ENCODE peak calls at places on chromosomes 5 and 9, in nine cellular contexts. S is lower leg skin; P is cardiac muscle cell; V is lower lobe of right lung; Q is CD8-positive, alpha-beta T cell; H is progenitor cell of endocrine pancreas; Z is foreskin fibroblast; F is suprapubic skin; N is astrocyte of the spinal cord. K is an unnamed sample.

GRCh38 chr5:96709152-96709821 is 47.1 kb downstream of the CAST start:
- DNase-seq in H (no peak), V (no peak), N (peak; percentile 80), P (peak; percentile 70), F (no peak), S (no peak), Z (peak; percentile 72), Q (no peak), K (no peak)

GRCh38 chr5:63401434-63402046 is 560.7 kb downstream of the HTR1A start:
- DNase-seq in Z (peak; percentile 0), Q (no peak), V (peak; percentile 56), P (peak; percentile 60), H (peak; percentile 66), N (peak; percentile 41), F (no peak), S (peak; percentile 16), K (no peak)

GRCh38 chr5:74231697-74232096 is 408.8 kb downstream of the ENC1 start:
- DNase-seq in P (no peak), H (no peak), N (no peak), Z (no peak), Q (no peak), V (no peak), S (no peak), F (no peak), K (no peak)

GRCh38 chr5:178384815-178385471 is 152.3 kb upstream of the PHYKPL start:
- DNase-seq in V (peak; percentile 39), P (no peak), F (no peak), Q (no peak), N (no peak), Z (no peak), S (no peak), H (no peak), K (no peak)

GRCh38 chr9:125462766-125463384 is 201.2 kb downstream of the GAPVD1 start:
- DNase-seq in S (no peak), F (no peak), H (no peak), Q (no peak), N (no peak), P (no peak), V (no peak), Z (no peak), K (no peak)

GRCh38 chr9:127033784-127034183 is 88.7 kb downstream of the ANGPTL2 start:
- DNase-seq in Z (peak; percentile 34), Q (no peak), H (no peak), F (no peak), V (no peak), S (no peak), P (peak; percentile 64), N (peak; percentile 40), K (no peak)

GRCh38 chr5:34500236-34500836 is 155.8 kb upstream of the RAI14 start:
- DNase-seq in Z (no peak), V (no peak), P (peak; percentile 54), Q (no peak), H (no peak), F (no peak), N (no peak), S (no peak), K (no peak)

GRCh38 chr9:129037767-129038098 is 1.3 kb downstream of the MIGA2 start:
- DNase-seq in P (peak; percentile 41), H (no peak), F (no peak), V (no peak), S (no peak), Z (no peak), Q (no peak), N (no peak), K (no peak)

GRCh38 chr5:134508521-134509195 is 16.8 kb upstream of the JADE2 start:
- DNase-seq in Q (no peak), H (no peak), S (no peak), Z (no peak), P (no peak), V (no peak), N (no peak), F (no peak), K (no peak)

GRCh38 chr5:134512661-134512999 is 12.8 kb upstream of the JADE2 start:
- DNase-seq in F (no peak), P (no peak), Q (no peak), N (no peak), S (no peak), H (no peak), Z (no peak), V (no peak), K (no peak)

GRCh38 chr5:134510970-134511795 is 14.3 kb upstream of the JADE2 start:
- DNase-seq in N (peak; percentile 39), Q (no peak), F (no peak), P (peak; percentile 40), Z (peak; percentile 29), H (peak; percentile 17), V (no peak), S (no peak), K (no peak)

GRCh38 chr5:134509308-134510040 is 16.0 kb upstream of the JADE2 start:
- DNase-seq in Q (no peak), V (no peak), P (peak; percentile 29), F (no peak), N (peak; percentile 50), H (no peak), Z (peak; percentile 33), S (no peak), K (no peak)

DNA sequence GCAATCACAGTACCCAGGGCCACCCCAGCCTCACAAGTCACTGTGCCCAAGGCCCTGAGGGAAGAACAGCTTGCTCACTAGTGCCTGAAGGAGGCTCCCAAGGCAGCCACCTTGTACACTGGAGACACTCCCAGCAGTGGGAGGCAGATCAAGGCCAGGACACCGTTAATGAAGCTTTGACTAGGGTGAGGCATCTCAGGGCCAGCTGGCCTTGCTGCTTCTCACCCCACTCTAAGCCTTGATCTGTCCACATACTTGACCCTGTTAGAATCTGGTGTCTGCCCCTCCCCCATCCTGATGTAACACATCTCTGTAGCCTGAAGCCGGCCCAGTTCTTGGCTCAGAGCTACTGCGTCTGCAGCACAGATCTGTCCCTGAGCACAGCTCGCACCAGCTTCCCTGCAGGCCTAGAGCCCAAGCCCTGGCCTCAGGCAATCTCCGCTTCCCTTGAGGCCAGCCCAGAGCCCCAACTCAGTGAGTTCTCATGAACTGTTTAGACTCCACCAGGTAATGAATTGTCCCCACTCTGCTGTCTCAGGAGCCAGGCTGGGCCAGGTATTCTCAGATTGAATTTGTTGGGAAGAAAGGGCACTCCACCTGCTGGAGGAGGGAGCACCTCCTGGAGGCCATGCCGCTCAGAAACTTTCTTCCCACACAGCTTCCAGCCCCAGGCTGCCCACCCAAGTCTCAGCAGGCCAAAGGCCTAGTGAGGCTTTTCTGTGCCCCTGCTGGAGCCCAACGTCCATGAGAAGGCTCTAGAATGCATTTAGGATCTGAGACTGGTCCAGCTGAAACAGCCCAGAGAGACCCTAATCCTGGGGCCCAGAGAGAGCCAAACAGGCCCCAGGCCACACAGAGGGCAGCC is 13.4 kb upstream of the JADE2 start:
- DNase-seq in P (peak; percentile 88), S (peak; percentile 60), H (no peak), Z (peak; percentile 79), F (peak; percentile 86), N (no peak), V (peak; percentile 72), Q (no peak), K (no peak)
- TF ChIP-seq CTCF in P (peak; percentile 22), S (no peak), H (peak; percentile 46), Z (peak; percentile 27), F (no peak), N (peak; percentile 28), V (peak; percentile 23), Q (no peak), K (no peak)

DNA sequence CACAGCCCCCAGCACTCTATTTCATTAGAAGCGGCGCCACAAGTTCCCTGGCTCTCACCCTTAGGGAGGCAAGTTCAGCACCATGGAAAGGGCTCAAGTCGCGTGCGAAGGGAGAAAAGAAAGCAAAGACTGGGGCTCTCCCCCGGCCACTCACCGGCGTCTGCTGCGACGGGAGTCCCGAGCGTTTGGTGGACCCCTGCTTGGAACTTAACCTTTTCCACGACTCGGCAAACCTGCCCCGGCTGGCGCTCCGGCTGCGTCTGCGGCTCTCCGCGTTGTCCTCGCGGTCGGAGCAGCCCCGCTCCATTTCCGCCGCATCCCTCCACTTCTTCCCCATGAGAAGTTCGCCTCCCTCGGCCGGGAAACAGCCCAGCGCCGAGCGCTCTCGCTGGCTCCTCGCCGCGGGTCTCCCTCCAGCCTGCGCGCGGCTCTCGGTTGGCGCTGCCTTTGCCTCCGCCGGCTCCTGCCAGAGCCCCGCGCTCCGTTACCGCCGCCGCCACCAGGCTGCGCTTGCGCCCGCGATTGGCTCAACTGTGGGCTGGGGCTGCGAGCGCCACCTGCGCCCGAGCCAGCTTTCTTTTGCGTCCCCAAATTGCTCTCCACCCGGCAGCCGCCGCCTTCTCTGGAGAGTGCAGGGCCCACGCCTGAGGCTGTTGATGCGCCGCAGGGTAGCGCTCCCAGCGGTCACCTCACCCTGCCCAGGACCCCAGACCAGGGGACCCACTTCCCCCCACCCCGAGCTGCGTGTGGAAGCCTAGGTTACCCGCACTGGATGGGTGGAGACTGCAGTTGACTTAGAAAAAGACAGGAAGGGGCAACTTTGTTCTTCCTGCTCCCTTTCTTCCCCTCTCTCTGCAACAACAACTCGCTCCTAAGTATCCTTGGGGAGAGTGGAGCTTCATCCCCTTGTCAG is 321.6 kb downstream of the CEMIP2 start:
- DNase-seq in P (peak; percentile 72), V (peak; percentile 49), Z (peak; percentile 14), H (peak; percentile 78), S (no peak), N (peak; percentile 65), F (no peak), Q (no peak), K (peak; percentile 89)
- TF ChIP-seq CTCF in P (peak; percentile 9), V (no peak), Z (peak; percentile 22), H (peak; percentile 44), S (no peak), N (no peak), F (no peak), Q (no peak), K (peak; percentile 19)

DNA sequence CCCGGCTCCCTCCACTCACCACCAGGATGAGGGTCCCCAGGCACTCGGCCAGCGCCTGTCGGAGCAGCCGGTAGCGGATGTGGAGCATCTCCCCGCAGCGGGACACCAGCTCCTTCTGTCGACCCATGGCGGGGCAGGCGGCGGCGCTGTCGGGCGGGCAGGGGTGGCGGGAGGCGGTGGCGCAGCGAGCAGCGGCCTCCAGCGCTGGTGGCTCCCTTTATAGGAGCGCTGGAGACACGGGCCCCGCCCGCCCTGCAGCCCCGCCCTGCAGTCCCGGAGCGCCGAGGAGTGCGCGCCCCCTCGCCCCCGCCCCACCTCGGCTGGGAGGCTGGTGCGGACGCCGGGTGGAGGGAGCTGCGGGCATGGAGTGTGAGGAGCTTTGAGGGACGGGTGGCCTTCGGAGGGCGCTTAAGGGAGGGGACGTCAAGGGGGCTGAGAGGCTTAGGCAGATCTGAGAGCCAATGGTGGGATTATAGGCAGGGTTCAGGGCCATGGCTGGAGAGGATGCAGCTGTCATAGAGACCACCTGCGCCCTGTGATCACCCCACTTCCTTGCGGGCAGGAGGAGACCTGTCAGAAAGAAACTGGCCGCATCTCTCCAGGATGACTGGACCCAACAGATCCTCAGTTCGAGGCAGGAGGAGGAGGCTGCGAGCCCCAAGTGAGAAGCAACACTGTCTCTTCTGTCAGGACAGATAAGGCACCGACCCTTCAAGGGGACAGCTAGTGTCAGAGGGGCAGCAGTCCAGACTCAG is at the start of gene AQP3:
- DNase-seq in S (peak; percentile 59), P (peak; percentile 37), Z (peak; percentile 24), F (peak; percentile 89), V (peak; percentile 84), N (peak; percentile 29), Q (peak; percentile 88), H (peak; percentile 36), K (peak; percentile 86)
- TF ChIP-seq CTCF in S (no peak), P (peak; percentile 34), Z (peak; percentile 26), F (no peak), V (peak; percentile 45), N (peak; percentile 26), Q (no peak), H (peak; percentile 19), K (peak; percentile 39)

DNA sequence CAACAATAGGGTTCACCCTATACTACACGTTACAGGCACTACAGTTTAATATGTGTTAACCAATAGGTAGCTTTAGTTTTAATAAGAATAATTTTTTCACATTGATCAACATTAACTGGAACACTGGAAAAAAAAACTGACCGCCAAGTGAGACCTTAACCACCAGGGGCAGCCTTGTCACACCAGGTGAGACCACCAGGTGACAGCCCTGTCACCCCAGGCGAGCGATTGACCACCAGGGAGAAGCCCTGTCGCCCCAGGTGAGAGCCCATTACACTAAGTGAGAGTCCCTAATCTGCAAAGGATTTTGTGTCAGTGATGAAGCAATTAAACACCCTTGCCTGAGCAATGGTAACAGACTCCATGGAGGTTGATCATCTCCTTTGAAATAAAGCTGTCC is 75.4 kb upstream of the SYK start:
- DNase-seq in S (no peak), Q (no peak), F (no peak), V (no peak), Z (no peak), N (no peak), H (no peak), P (no peak), K (no peak)
- TF ChIP-seq CTCF in S (no peak), Q (no peak), F (no peak), V (no peak), Z (no peak), N (no peak), H (peak; percentile 54), P (no peak), K (no peak)